ENCODE peak calls at places on chromosomes 4 and X, in five cellular contexts. One of them, this sample, is unnamed.
A peak's percentile ranks its signal among the peaks of the same experiment; 100 is the strongest.

GRCh38 chr4:74038161-74039064 is at the start of gene CXCL3:
- DNase-seq in ovary: peak; percentile 62
- DNase-seq in adrenal gland: peak; percentile 67
- DNase-seq in left ventricle myocardium inferior: peak; percentile 78
- DNase-seq in small intestine: peak; percentile 71
- DNase-seq in this sample: peak; percentile 73

GRCh38 chr4:73836373-73837269 is at the start of gene CXCL6:
- DNase-seq in ovary: peak; percentile 34
- DNase-seq in adrenal gland: no peak
- DNase-seq in left ventricle myocardium inferior: peak; percentile 30
- DNase-seq in small intestine: no peak
- DNase-seq in this sample: no peak

GRCh38 chrX:47809065-47809788 is 27.5 kb upstream of the ZNF81 start:
- DNase-seq in ovary: no peak
- DNase-seq in adrenal gland: no peak
- DNase-seq in left ventricle myocardium inferior: no peak
- DNase-seq in small intestine: no peak
- DNase-seq in this sample: no peak

GRCh38 chrX:13716455-13716854 is 18.0 kb downstream of the TRAPPC2 start:
- DNase-seq in ovary: no peak
- DNase-seq in adrenal gland: no peak
- DNase-seq in left ventricle myocardium inferior: no peak
- DNase-seq in small intestine: no peak
- DNase-seq in this sample: no peak

GRCh38 chr4:97923096-97923495 is 220.2 kb downstream of the STPG2 start:
- DNase-seq in ovary: no peak
- DNase-seq in adrenal gland: no peak
- DNase-seq in left ventricle myocardium inferior: no peak
- DNase-seq in small intestine: no peak
- DNase-seq in this sample: no peak

GRCh38 chrX:16213970-16214369 is 46.7 kb downstream of the MAGEB17 start:
- DNase-seq in ovary: no peak
- DNase-seq in adrenal gland: no peak
- DNase-seq in left ventricle myocardium inferior: no peak
- DNase-seq in small intestine: no peak
- DNase-seq in this sample: no peak

GRCh38 chrX:109848451-109849050 is 115.5 kb upstream of the ACSL4 start:
- DNase-seq in ovary: no peak
- DNase-seq in adrenal gland: no peak
- DNase-seq in left ventricle myocardium inferior: no peak
- DNase-seq in small intestine: no peak
- DNase-seq in this sample: no peak

GRCh38 chr4:139689093-139689722 is 23.6 kb downstream of the MGST2 start:
- DNase-seq in ovary: no peak
- DNase-seq in adrenal gland: no peak
- DNase-seq in left ventricle myocardium inferior: no peak
- DNase-seq in small intestine: peak; percentile 95
- DNase-seq in this sample: no peak

GRCh38 chr4:48904541-48905142 is 1.9 kb downstream of the OCIAD2 start:
- DNase-seq in ovary: no peak
- DNase-seq in adrenal gland: no peak
- DNase-seq in left ventricle myocardium inferior: no peak
- DNase-seq in small intestine: no peak
- DNase-seq in this sample: no peak
- H3K4me1 ChIP-seq in ovary: peaks cover 1% of the 10 kb centered on the region
- H3K4me1 ChIP-seq in adrenal gland: peaks cover 18% of the 10 kb centered on the region
- H3K4me1 ChIP-seq in left ventricle myocardium inferior: peaks cover 18% of the 10 kb centered on the region
- H3K4me1 ChIP-seq in small intestine: peaks cover 3% of the 10 kb centered on the region
- H3K4me1 ChIP-seq in this sample: peaks cover 17% of the 10 kb centered on the region

DNA sequence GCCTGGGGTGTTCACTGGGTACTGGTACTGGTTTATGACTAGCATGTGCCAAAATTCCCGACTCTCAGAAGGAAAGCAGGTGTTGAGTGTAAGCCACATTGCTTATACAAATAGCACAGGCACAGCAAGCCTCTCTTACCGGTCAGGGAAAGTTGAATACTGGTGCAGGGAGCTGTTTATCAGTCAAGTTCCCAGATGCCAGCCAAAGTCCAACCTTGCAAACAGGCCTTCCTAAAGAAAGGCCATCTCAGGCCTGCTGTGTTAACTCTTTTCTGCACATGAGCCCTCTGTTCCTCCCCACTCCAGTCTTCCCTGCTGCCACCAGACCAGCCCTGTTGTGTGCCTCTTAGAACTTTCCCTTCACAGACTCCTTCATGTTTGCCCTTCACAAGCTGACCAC is 34.2 kb downstream of the PKD2 start:
- DNase-seq in ovary: no peak
- DNase-seq in adrenal gland: no peak
- DNase-seq in left ventricle myocardium inferior: no peak
- DNase-seq in small intestine: peak; percentile 79
- DNase-seq in this sample: no peak
- H3K36me3 ChIP-seq in ovary: no peaks in the 10 kb centered on the region
- H3K36me3 ChIP-seq in adrenal gland: no peaks in the 10 kb centered on the region
- H3K36me3 ChIP-seq in left ventricle myocardium inferior: peaks cover 84% of the 10 kb centered on the region
- H3K36me3 ChIP-seq in small intestine: peaks cover 3% of the 10 kb centered on the region
- H3K36me3 ChIP-seq in this sample: peaks cover 98% of the 10 kb centered on the region

GRCh38 chrX:132413459-132413858 is 75.4 kb downstream of the MBNL3 start:
- DNase-seq in ovary: no peak
- DNase-seq in adrenal gland: no peak
- DNase-seq in left ventricle myocardium inferior: no peak
- DNase-seq in small intestine: no peak
- DNase-seq in this sample: no peak

GRCh38 chrX:132407704-132408103 is 81.1 kb downstream of the MBNL3 start:
- DNase-seq in ovary: no peak
- DNase-seq in adrenal gland: no peak
- DNase-seq in left ventricle myocardium inferior: no peak
- DNase-seq in small intestine: no peak
- DNase-seq in this sample: no peak

GRCh38 chrX:132411310-132411977 is 77.4 kb downstream of the MBNL3 start:
- DNase-seq in ovary: no peak
- DNase-seq in adrenal gland: no peak
- DNase-seq in left ventricle myocardium inferior: no peak
- DNase-seq in small intestine: no peak
- DNase-seq in this sample: no peak

GRCh38 chrX:132412208-132412607 is 76.6 kb downstream of the MBNL3 start:
- DNase-seq in ovary: no peak
- DNase-seq in adrenal gland: no peak
- DNase-seq in left ventricle myocardium inferior: no peak
- DNase-seq in small intestine: no peak
- DNase-seq in this sample: no peak

DNA sequence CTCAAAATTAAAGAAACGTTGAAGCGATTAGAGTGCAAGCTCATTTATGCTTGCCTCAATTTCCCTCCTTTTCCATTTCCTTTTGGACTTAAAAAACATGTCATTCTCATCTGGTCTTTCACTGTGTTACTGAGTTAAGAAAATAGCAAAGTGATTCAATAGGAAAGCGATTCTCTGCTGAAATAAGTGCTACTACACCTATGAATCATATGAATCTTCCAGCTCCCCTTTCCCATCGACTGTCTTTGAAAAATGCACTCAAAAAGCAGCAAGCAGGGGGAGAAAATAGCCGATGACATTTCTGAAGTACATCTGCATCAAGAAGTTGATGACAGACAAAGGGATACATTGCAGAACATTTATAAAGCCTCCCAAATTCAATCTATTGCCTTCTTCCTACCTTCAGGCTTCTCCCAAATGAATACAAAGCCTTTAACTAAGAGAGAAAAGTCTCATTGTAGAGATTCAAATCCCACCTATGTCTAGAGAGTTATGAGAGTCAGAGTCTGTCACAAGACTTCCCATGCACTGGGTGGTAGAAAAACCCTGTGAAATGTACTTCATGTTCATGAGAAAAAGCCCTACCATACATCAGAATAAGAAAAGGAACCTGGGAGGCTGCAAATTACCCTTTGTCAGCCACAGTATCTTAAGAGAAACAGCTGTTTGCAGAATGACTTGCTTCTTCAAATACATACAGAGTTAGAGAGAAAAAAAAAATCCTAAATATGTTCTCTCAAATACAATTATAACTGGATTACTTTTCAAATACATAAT is 78.9 kb downstream of the MBNL3 start:
- DNase-seq in ovary: no peak
- DNase-seq in adrenal gland: no peak
- DNase-seq in left ventricle myocardium inferior: no peak
- DNase-seq in small intestine: no peak
- DNase-seq in this sample: no peak
- H3K4me1 ChIP-seq in ovary: no peaks in the 10 kb centered on the region
- H3K4me1 ChIP-seq in adrenal gland: no peaks in the 10 kb centered on the region
- H3K4me1 ChIP-seq in left ventricle myocardium inferior: no peaks in the 10 kb centered on the region
- H3K4me1 ChIP-seq in small intestine: no peaks in the 10 kb centered on the region
- H3K4me1 ChIP-seq in this sample: no peaks in the 10 kb centered on the region

DNA sequence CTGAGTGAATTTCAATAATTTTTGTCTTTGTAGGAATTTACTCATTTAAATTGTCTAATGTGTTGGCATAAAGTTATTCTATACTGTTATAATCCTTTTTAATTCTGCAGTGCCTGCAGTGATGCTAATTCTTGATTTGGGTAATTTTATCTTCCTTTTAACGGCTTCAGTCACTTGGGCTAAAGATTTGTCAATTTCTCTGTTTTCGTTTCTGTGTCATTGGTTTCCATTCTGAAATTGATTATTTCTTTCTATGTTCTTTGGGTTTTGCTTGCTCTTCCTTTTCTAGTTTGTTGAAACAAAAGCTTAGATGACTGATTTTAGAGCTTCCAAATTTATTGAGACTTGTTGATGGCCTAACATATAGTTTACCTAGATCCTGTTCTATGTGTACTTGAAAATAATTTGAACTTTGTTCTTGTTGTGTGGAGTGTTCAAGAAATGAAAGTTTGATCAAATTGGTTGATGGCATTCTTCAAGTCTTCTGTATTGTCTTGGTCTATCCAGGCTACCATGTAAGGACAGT is 89.4 kb downstream of the TNIP2 start:
- DNase-seq in ovary: no peak
- DNase-seq in adrenal gland: no peak
- DNase-seq in left ventricle myocardium inferior: no peak
- DNase-seq in small intestine: no peak
- DNase-seq in this sample: no peak
- H3K36me3 ChIP-seq in ovary: no peaks in the 10 kb centered on the region
- H3K36me3 ChIP-seq in adrenal gland: no peaks in the 10 kb centered on the region
- H3K36me3 ChIP-seq in left ventricle myocardium inferior: peaks cover 58% of the 10 kb centered on the region
- H3K36me3 ChIP-seq in small intestine: peaks cover 8% of the 10 kb centered on the region
- H3K36me3 ChIP-seq in this sample: no peaks in the 10 kb centered on the region

GRCh38 chr4:4888695-4889094 is 29.2 kb downstream of the MSX1 start:
- DNase-seq in ovary: no peak
- DNase-seq in adrenal gland: no peak
- DNase-seq in left ventricle myocardium inferior: no peak
- DNase-seq in small intestine: no peak
- DNase-seq in this sample: no peak
- H3K4me1 ChIP-seq in ovary: no peaks in the 10 kb centered on the region
- H3K4me1 ChIP-seq in adrenal gland: no peaks in the 10 kb centered on the region
- H3K4me1 ChIP-seq in left ventricle myocardium inferior: no peaks in the 10 kb centered on the region
- H3K4me1 ChIP-seq in small intestine: no peaks in the 10 kb centered on the region
- H3K4me1 ChIP-seq in this sample: no peaks in the 10 kb centered on the region

GRCh38 chr4:108142870-108143269 is 25.9 kb downstream of the LEF1 start:
- DNase-seq in ovary: no peak
- DNase-seq in adrenal gland: no peak
- DNase-seq in left ventricle myocardium inferior: no peak
- DNase-seq in small intestine: no peak
- DNase-seq in this sample: no peak
- H3K36me3 ChIP-seq in ovary: no peaks in the 10 kb centered on the region
- H3K36me3 ChIP-seq in adrenal gland: no peaks in the 10 kb centered on the region
- H3K36me3 ChIP-seq in left ventricle myocardium inferior: no peaks in the 10 kb centered on the region
- H3K36me3 ChIP-seq in small intestine: no peaks in the 10 kb centered on the region
- H3K36me3 ChIP-seq in this sample: peaks cover 22% of the 10 kb centered on the region

GRCh38 chr4:38089961-38090360 is 129.8 kb downstream of the PTTG2 start:
- DNase-seq in ovary: no peak
- DNase-seq in adrenal gland: no peak
- DNase-seq in left ventricle myocardium inferior: no peak
- DNase-seq in small intestine: no peak
- DNase-seq in this sample: no peak

GRCh38 chr4:38090450-38091246 is 130.4 kb downstream of the PTTG2 start:
- DNase-seq in ovary: no peak
- DNase-seq in adrenal gland: no peak
- DNase-seq in left ventricle myocardium inferior: no peak
- DNase-seq in small intestine: no peak
- DNase-seq in this sample: no peak

GRCh38 chr4:38086515-38087226 is 126.5 kb downstream of the PTTG2 start:
- DNase-seq in ovary: no peak
- DNase-seq in adrenal gland: no peak
- DNase-seq in left ventricle myocardium inferior: no peak
- DNase-seq in small intestine: no peak
- DNase-seq in this sample: no peak

GRCh38 chr4:38085394-38086150 is 125.4 kb downstream of the PTTG2 start:
- DNase-seq in ovary: no peak
- DNase-seq in adrenal gland: no peak
- DNase-seq in left ventricle myocardium inferior: no peak
- DNase-seq in small intestine: no peak
- DNase-seq in this sample: no peak

GRCh38 chr4:38088321-38088720 is 128.1 kb downstream of the PTTG2 start:
- DNase-seq in ovary: no peak
- DNase-seq in adrenal gland: no peak
- DNase-seq in left ventricle myocardium inferior: no peak
- DNase-seq in small intestine: no peak
- DNase-seq in this sample: no peak
- H3K4me1 ChIP-seq in ovary: peaks cover 20% of the 10 kb centered on the region
- H3K4me1 ChIP-seq in adrenal gland: peaks cover 27% of the 10 kb centered on the region
- H3K4me1 ChIP-seq in left ventricle myocardium inferior: peaks cover 57% of the 10 kb centered on the region
- H3K4me1 ChIP-seq in small intestine: no peaks in the 10 kb centered on the region
- H3K4me1 ChIP-seq in this sample: peaks cover 3% of the 10 kb centered on the region

DNA sequence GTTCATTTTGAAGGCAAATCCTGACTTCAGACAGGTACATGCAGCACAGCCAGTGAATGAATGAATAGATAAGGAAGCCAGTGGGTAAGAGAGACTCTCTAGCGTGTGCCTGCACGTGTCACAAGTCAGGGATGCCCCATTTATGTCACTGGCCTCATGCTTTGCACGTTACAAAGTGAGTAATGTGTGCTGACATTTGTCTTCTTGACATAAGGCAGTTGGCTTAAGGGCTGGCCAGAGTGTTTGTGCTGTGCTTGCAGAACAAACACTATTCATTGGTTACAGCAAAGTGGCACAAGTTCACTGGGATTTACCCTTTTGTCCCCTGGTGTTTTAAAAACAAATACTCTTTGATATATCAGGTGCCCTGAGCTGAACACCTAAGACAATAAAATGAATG is 55.9 kb downstream of the CRMP1 start:
- DNase-seq in ovary: no peak
- DNase-seq in adrenal gland: no peak
- DNase-seq in left ventricle myocardium inferior: no peak
- DNase-seq in small intestine: no peak
- DNase-seq in this sample: no peak
- H3K36me3 ChIP-seq in ovary: no peaks in the 10 kb centered on the region
- H3K36me3 ChIP-seq in adrenal gland: no peaks in the 10 kb centered on the region
- H3K36me3 ChIP-seq in left ventricle myocardium inferior: peaks cover 3% of the 10 kb centered on the region
- H3K36me3 ChIP-seq in small intestine: no peaks in the 10 kb centered on the region
- H3K36me3 ChIP-seq in this sample: no peaks in the 10 kb centered on the region

This sample was measured in SJSA1.